ENCODE peak calls at places on chromosomes 2 and 18, in ten cellular contexts. E is NCI-H2029; K is activated T-cell treated with anti-CD3 and anti-CD28 coated beads for 48 hours; V is KG1; G is GM12865; N is activated CD8-positive, alpha-beta memory T cell treated with anti-CD3 and anti-CD28 coated beads, Interleukin-2, amount 10 ng/mL, durations not matched to agents 7 days and 5 days; O is NCI-H1417; D is caudate nucleus; J is memory B cell; S is SHP77 treated with DMSO at 0.1 percent for 48 hours. T is an unnamed sample.

GRCh38 chr2:101617188-101617587 is 80.3 kb upstream of the MAP4K4 start:
- DNase-seq in E (no peak), K (no peak), V (no peak), G (no peak), N (no peak), O (no peak), D (no peak), J (no peak), S (no peak), T (no peak)

GRCh38 chr18:55587341-55588000 is 521 bp downstream of the TCF4 start:
- DNase-seq in E (no peak), K (no peak), V (peak; percentile 11), G (peak; percentile 38), N (no peak), O (peak; percentile 83), D (no peak), J (no peak), S (peak; percentile 36), T (peak; percentile 29)

GRCh38 chr2:216849987-216850386 is 9.9 kb downstream of the TNP1 start:
- DNase-seq in E (peak; percentile 74), K (peak; percentile 10), V (no peak), G (no peak), N (no peak), O (no peak), D (peak; percentile 62), J (no peak), S (peak; percentile 83), T (no peak)

GRCh38 chr2:17976871-17977746 is 98.6 kb downstream of the KCNS3 start:
- DNase-seq in E (no peak), K (no peak), V (no peak), G (no peak), N (no peak), O (no peak), D (no peak), J (no peak), S (no peak), T (no peak)

GRCh38 chr18:49460958-49461601 is 635 bp upstream of the DYM start:
- DNase-seq in E (no peak), K (no peak), V (no peak), G (no peak), N (no peak), O (no peak), D (no peak), J (no peak), S (no peak), T (no peak)

GRCh38 chr2:128236491-128237035 is 82.1 kb downstream of the HS6ST1 start:
- DNase-seq in E (no peak), K (no peak), V (no peak), G (no peak), N (no peak), O (no peak), D (no peak), J (no peak), S (no peak), T (no peak)

GRCh38 chr18:50737127-50737526 is 82.7 kb downstream of the MRO start:
- DNase-seq in E (no peak), K (no peak), V (no peak), G (no peak), N (no peak), O (no peak), D (no peak), J (no peak), S (no peak), T (no peak)

GRCh38 chr2:750628-751027 is 73.4 kb upstream of the TMEM18 start:
- DNase-seq in E (no peak), K (no peak), V (no peak), G (no peak), N (no peak), O (no peak), D (no peak), J (no peak), S (no peak), T (no peak)

GRCh38 chr2:57906152-57906732 is 140.4 kb upstream of the VRK2 start:
- DNase-seq in E (peak; percentile 10), K (no peak), V (peak; percentile 19), G (peak; percentile 65), N (no peak), O (no peak), D (no peak), J (no peak), S (peak; percentile 63), T (peak; percentile 38)

GRCh38 chr2:102063360-102063947 is 71.7 kb downstream of the IL1R2 start:
- DNase-seq in E (no peak), K (no peak), V (no peak), G (no peak), N (no peak), O (no peak), D (no peak), J (no peak), S (no peak), T (no peak)

GRCh38 chr2:123359636-123360035 is 665.5 kb upstream of the CNTNAP5 start:
- DNase-seq in E (no peak), K (no peak), V (no peak), G (no peak), N (no peak), O (no peak), D (no peak), J (no peak), S (no peak), T (no peak)

GRCh38 chr2:157830696-157831570 is 45.2 kb downstream of the ACVR1 start:
- DNase-seq in E (no peak), K (no peak), V (no peak), G (no peak), N (no peak), O (no peak), D (no peak), J (no peak), S (no peak), T (no peak)

GRCh38 chr2:38830546-38831159 is 45.1 kb downstream of the DHX57 start:
- DNase-seq in E (no peak), K (no peak), V (no peak), G (no peak), N (no peak), O (no peak), D (no peak), J (no peak), S (no peak), T (no peak)

GRCh38 chr2:233446121-233446520 is 91.8 kb downstream of the DGKD start:
- DNase-seq in E (no peak), K (no peak), V (no peak), G (no peak), N (no peak), O (no peak), D (no peak), J (no peak), S (no peak), T (no peak)

GRCh38 chr18:26293982-26294381 is 67.7 kb downstream of the TAF4B start:
- DNase-seq in E (no peak), K (no peak), V (no peak), G (peak; percentile 15), N (no peak), O (no peak), D (no peak), J (no peak), S (no peak), T (no peak)

GRCh38 chr2:40737180-40737579 is 285.3 kb upstream of the SLC8A1 start:
- DNase-seq in E (no peak), K (no peak), V (no peak), G (no peak), N (no peak), O (no peak), D (no peak), J (no peak), S (no peak), T (no peak)

T was measured in germinal center.